ENCODE peak calls at places on chromosomes 4 and X, in eight cellular contexts. E is pancreas, N is left ventricle myocardium inferior, J is coronary artery, S is prostate gland, V is GM12865, O is testis, D is IMR-90. Y is an unnamed sample.

GRCh38 chr4:123244233-123244632 is 152.4 kb upstream of the SPRY1 start:
- DNase-seq in E (no peak), J (no peak), N (peak), V (peak), O (peak), S (peak), D (peak), Y (peak)

GRCh38 chrX:39152106-39152649 is 350.9 kb downstream of the MID1IP1 start:
- DNase-seq in N (peak), D (no peak), O (peak), E (peak), V (peak), S (no peak), J (no peak), Y (peak)

GRCh38 chr4:53905935-53906377 is 158.4 kb downstream of the CHIC2 start:
- DNase-seq in N (peak), V (peak), E (no peak), S (no peak), O (peak), D (peak), J (no peak), Y (peak)

GRCh38 chrX:129701624-129702069 is 37.1 kb upstream of the XPNPEP2 start:
- DNase-seq in O (peak), S (no peak), E (no peak), J (peak), V (no peak), N (peak), D (peak), Y (peak)

GRCh38 chrX:129495941-129496340 is 27.3 kb downstream of the SMARCA1 start:
- DNase-seq in D (peak), O (no peak), S (no peak), J (no peak), N (no peak), E (no peak), V (no peak), Y (no peak)

GRCh38 chr4:91113130-91113706 is 986.0 kb downstream of the CCSER1 start:
- DNase-seq in J (no peak), O (no peak), D (peak), E (no peak), S (no peak), N (no peak), V (peak), Y (no peak)

GRCh38 chr4:109079177-109079576 is 223.3 kb downstream of the COL25A1 start:
- DNase-seq in S (no peak), E (no peak), D (peak), O (no peak), V (no peak), J (no peak), N (no peak), Y (no peak)

GRCh38 chr4:37973481-37973880 is 13.3 kb downstream of the PTTG2 start:
- DNase-seq in D (no peak), S (no peak), O (no peak), J (no peak), N (no peak), E (no peak), V (no peak), Y (no peak)

GRCh38 chr4:102263024-102263787 is 82.1 kb downstream of the SLC39A8 start:
- DNase-seq in E (no peak), V (peak), J (no peak), O (peak), D (peak), S (peak), N (no peak), Y (no peak)

GRCh38 chrX:97389761-97390192 is 506.1 kb downstream of the RPA4 start:
- DNase-seq in E (no peak), O (no peak), S (no peak), V (no peak), J (no peak), N (no peak), D (peak), Y (no peak)

GRCh38 chrX:9871871-9872270 is 85.6 kb downstream of the SHROOM2 start:
- DNase-seq in J (no peak), N (no peak), D (peak), V (no peak), O (no peak), S (no peak), E (no peak), Y (no peak)

GRCh38 chr4:38670061-38670894 is 6.3 kb downstream of the KLF3 start:
- DNase-seq in J (no peak), O (no peak), N (no peak), V (no peak), D (no peak), S (no peak), E (no peak), Y (no peak)

GRCh38 chr4:73343432-73343831 is 60.7 kb upstream of the ALB start:
- DNase-seq in D (no peak), N (no peak), O (no peak), V (no peak), J (no peak), S (no peak), E (no peak), Y (no peak)

GRCh38 chr4:42428036-42428435 is 30.7 kb downstream of the SHISA3 start:
- DNase-seq in N (no peak), J (no peak), V (no peak), O (no peak), S (no peak), D (no peak), E (no peak), Y (no peak)

GRCh38 chr4:4334798-4335520 is 44.9 kb downstream of the ZBTB49 start:
- DNase-seq in E (peak), V (peak), N (peak), O (peak), J (no peak), S (peak), D (peak), Y (peak)

GRCh38 chr4:129344058-129344457 is 248.1 kb downstream of the C4orf33 start:
- DNase-seq in S (no peak), J (no peak), E (no peak), N (no peak), V (peak), D (peak), O (peak), Y (peak)

GRCh38 chrX:74656079-74656745 is 41.8 kb upstream of the RLIM start:
- DNase-seq in V (no peak), E (no peak), D (peak), N (no peak), O (no peak), J (no peak), S (no peak), Y (no peak)

GRCh38 chrX:122934131-122934530 is 249.9 kb upstream of the GRIA3 start:
- DNase-seq in O (no peak), N (no peak), E (no peak), J (no peak), S (no peak), D (no peak), V (no peak), Y (no peak)

GRCh38 chrX:117641913-117642656 is 474.5 kb downstream of the KLHL13 start:
- DNase-seq in J (no peak), V (no peak), D (no peak), O (no peak), N (no peak), S (no peak), E (no peak), Y (no peak)

GRCh38 chrX:13001097-13001496 is 26.2 kb downstream of the TMSB4X start:
- DNase-seq in O (no peak), J (no peak), S (no peak), N (no peak), E (no peak), V (no peak), D (no peak), Y (no peak)

GRCh38 chr4:71709961-71710360 is 73.9 kb downstream of the GC start:
- DNase-seq in O (no peak), J (no peak), E (no peak), N (no peak), S (no peak), D (no peak), V (no peak), Y (peak)

GRCh38 chr4:149553959-149554520 is 261.6 kb downstream of the IQCM start:
- DNase-seq in E (no peak), S (no peak), V (no peak), N (no peak), J (no peak), D (no peak), O (no peak), Y (no peak)

GRCh38 chrX:129637217-129638109 is 17.3 kb downstream of the APLN start:
- DNase-seq in V (peak), D (peak), N (peak), E (peak), O (peak), J (peak), S (peak), Y (peak)

GRCh38 chr4:184978211-184978610 is 40.1 kb upstream of the HELT start:
- DNase-seq in E (no peak), J (no peak), V (no peak), O (peak), N (peak), D (no peak), S (no peak), Y (peak)

GRCh38 chrX:3541336-3541735 is 172.1 kb downstream of the PRKX start:
- DNase-seq in S (no peak), E (no peak), O (no peak), N (no peak), D (no peak), J (no peak), V (no peak), Y (no peak)

GRCh38 chrX:153406903-153407302 is 4.4 kb upstream of the ZFP92 start:
- DNase-seq in N (no peak), S (no peak), J (no peak), V (no peak), O (no peak), D (no peak), E (no peak), Y (no peak)

DNA sequence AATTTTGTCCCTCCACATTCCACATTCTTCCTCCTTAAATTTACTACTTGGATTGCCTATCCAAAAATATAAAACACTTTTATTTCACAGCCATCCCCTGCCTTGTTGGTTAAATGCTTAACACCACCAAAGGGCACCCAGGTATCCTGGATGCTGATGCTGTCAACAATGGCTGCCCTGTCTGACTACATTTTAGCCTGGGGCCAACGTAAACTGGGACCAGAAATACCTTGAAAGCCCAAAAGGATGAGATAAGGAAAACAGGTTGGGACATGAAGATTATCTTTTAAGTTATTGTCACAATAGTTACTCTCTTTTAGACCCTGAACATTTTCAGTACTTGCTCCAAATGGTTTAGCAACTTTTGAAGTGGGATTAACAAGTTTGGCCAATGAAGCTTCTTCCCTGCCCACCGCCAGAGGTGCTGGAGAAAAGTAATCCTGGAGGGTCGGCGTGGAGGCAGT is 775 bp upstream of the YIPF6 start:
- DNase-seq in O (no peak), V (no peak), D (no peak), E (no peak), N (no peak), J (no peak), S (no peak), Y (no peak)
- TF ChIP-seq CTCF in O (no peak), V (no peak), D (peak), E (no peak), N (no peak), J (no peak), S (no peak), Y (no peak)

GRCh38 chr4:174230148-174230547 is 53.3 kb downstream of the FBXO8 start:
- DNase-seq in O (no peak), D (no peak), V (no peak), N (no peak), E (no peak), S (no peak), J (no peak), Y (no peak)

GRCh38 chr4:174225247-174226054 is 58.0 kb downstream of the FBXO8 start:
- DNase-seq in N (no peak), V (no peak), O (no peak), J (no peak), E (no peak), S (no peak), D (no peak), Y (no peak)

GRCh38 chr4:174236359-174236758 is 47.1 kb downstream of the FBXO8 start:
- DNase-seq in E (no peak), O (no peak), D (no peak), N (no peak), J (no peak), V (no peak), S (no peak), Y (no peak)

GRCh38 chr4:174228988-174229387 is 54.5 kb downstream of the FBXO8 start:
- DNase-seq in D (no peak), N (no peak), V (no peak), S (no peak), O (no peak), E (no peak), J (no peak), Y (no peak)

DNA sequence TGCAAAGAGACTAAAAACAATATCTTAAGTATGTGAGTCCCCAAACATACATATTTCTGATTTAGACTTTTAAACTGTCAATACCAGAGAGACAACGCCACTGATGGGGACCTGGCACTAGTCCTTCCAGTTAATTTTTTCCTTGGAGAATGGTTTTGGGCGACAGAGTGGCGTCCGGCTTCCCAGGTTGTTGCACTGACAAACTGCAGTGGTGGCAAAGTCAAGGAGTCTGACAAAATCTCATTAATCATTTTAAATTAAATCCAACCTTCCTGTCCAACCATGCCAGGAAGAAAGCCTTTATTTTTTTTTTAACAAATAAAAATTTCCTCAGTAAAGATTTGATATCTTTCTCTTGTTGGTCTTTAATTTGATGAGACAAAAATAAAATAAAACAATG is 52.8 kb downstream of the FBXO8 start:
- DNase-seq in O (no peak), D (no peak), E (no peak), J (no peak), S (no peak), V (no peak), N (no peak), Y (no peak)
- H3K4me3 ChIP-seq in O (no peak), D (no peak), E (no peak), J (no peak), S (no peak), V (no peak), N (no peak), Y (no peak)

DNA sequence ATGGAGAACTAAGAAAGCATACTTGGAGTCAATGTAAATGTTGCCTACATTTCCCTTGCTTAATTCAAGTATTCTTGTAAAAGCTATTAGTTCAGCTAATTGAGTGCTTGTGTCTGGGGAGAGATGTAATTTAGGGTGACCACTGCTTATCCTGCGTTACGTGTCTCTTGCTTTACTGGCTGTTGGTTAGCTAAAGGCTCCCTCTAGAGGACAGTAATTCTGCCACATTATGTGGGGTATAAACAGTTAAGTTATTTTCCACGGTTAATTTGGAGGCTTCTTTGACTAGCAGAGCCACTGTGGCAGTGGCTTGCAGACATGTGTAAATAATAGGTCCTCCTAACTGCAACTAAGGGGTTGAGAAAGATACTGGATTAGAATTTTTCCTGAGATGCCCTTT is 25.3 kb upstream of the NAF1 start:
- DNase-seq in S (no peak), V (peak), D (peak), N (no peak), E (no peak), J (no peak), O (no peak), Y (no peak)
- TF ChIP-seq CTCF in S (no peak), V (no peak), D (peak), N (no peak), E (no peak), J (no peak), O (no peak), Y (peak)

GRCh38 chrX:120262781-120263719 is 12.4 kb downstream of the ZBTB33 start:
- DNase-seq in N (no peak), E (no peak), O (no peak), V (peak), D (no peak), J (no peak), S (no peak), Y (no peak)
- H3K4me3 ChIP-seq in N (no peak), E (no peak), O (no peak), V (no peak), D (no peak), J (no peak), S (no peak), Y (no peak)

Y was measured in transverse colon.